ENCODE peak calls at places on chromosomes 6 and 20, in four cellular contexts. N is T-helper 1 cell; D is coronary artery; I is stimulated activated CD4-positive, alpha-beta T cell treated with anti-CD3 and anti-CD28 coated beads, Interleukin-4, amount 100 ng/mL, for 1 hour. U is an unnamed sample.

GRCh38 chr20:877814-878213 is 38.3 kb downstream of the ANGPT4 start:
- DNase-seq in N (no peak), D (no peak), I (no peak), U (no peak)

GRCh38 chr6:79038061-79038460 is 40.0 kb downstream of the PHIP start:
- DNase-seq in N (no peak), D (no peak), I (no peak), U (no peak)

GRCh38 chr20:44295995-44296394 is 15.0 kb downstream of the FITM2 start:
- DNase-seq in N (no peak), D (no peak), I (no peak), U (no peak)

GRCh38 chr6:42251911-42252637 is 34.4 kb upstream of the MRPS10 start:
- DNase-seq in N (no peak), D (no peak), I (no peak), U (no peak)

GRCh38 chr20:60446273-60447111 is 488.3 kb downstream of the CDH26 start:
- DNase-seq in N (no peak), D (no peak), I (no peak), U (no peak)

GRCh38 chr20:48717095-48717958 is 110.5 kb downstream of the PREX1 start:
- DNase-seq in N (no peak), D (no peak), I (no peak), U (no peak)

GRCh38 chr6:130708338-130708737 is 118.9 kb upstream of the SMLR1 start:
- DNase-seq in N (no peak), D (no peak), I (no peak), U (no peak)

GRCh38 chr6:35024601-35025054 is 116.5 kb downstream of the TCP11 start:
- DNase-seq in N (no peak), D (no peak), I (no peak), U (no peak)

GRCh38 chr6:156662025-156662445 is 115.1 kb upstream of the ARID1B start:
- DNase-seq in N (no peak), D (no peak), I (peak; percentile 61), U (no peak)

GRCh38 chr20:16692442-16692841 is 37.4 kb upstream of the SNRPB2 start:
- DNase-seq in N (no peak), D (no peak), I (no peak), U (no peak)

GRCh38 chr6:154914288-154914687 is 80.8 kb upstream of the TIAM2 start:
- DNase-seq in N (no peak), D (no peak), I (no peak), U (no peak)

GRCh38 chr6:35078896-35079295 is 62.2 kb downstream of the TCP11 start:
- DNase-seq in N (no peak), D (no peak), I (no peak), U (no peak)

GRCh38 chr6:119985952-119986736 is 636.6 kb upstream of the MAN1A1 start:
- DNase-seq in N (no peak), D (no peak), I (no peak), U (no peak)

GRCh38 chr6:42642794-42643193 is 79.0 kb downstream of the UBR2 start:
- DNase-seq in N (no peak), D (no peak), I (no peak), U (no peak)

GRCh38 chr6:16322666-16323312 is 84.4 kb downstream of the GMPR start:
- DNase-seq in N (peak; percentile 67), D (no peak), I (peak; percentile 66), U (peak; percentile 70)

GRCh38 chr6:28005124-28005662 is 48.2 kb downstream of the OR2B6 start:
- DNase-seq in N (no peak), D (no peak), I (no peak), U (no peak)

GRCh38 chr6:2764610-2765165 is 505 bp upstream of the WRNIP1 start:
- DNase-seq in N (peak; percentile 63), D (peak; percentile 83), I (peak; percentile 56), U (peak; percentile 56)

GRCh38 chr6:169026175-169026574 is 227.5 kb downstream of the THBS2 start:
- DNase-seq in N (no peak), D (no peak), I (no peak), U (no peak)

GRCh38 chr6:131914967-131915751 is 36.0 kb downstream of the CCN2 start:
- DNase-seq in N (peak; percentile 10), D (no peak), I (peak; percentile 42), U (peak; percentile 13)